ENCODE peak calls at places on chromosomes 2 and 18, in seven cellular contexts. N is left ventricle myocardium inferior; O is mesendoderm; Z is psoas muscle; L is body of pancreas; Q is IMR-90; K is CD4-positive, CD25-positive, alpha-beta regulatory T cell. B is an unnamed sample. For H3K4me1, the result is how much of the 10 kb centered on the place peaks cover.

GRCh38 chr2:666441-666840 is 10.8 kb downstream of the TMEM18 start:
- DNase-seq in Q (no peak), K (no peak), N (no peak), O (no peak), L (no peak), Z (no peak), B (no peak)

GRCh38 chr2:177313162-177313781 is 48.7 kb upstream of the NFE2L2 start:
- DNase-seq in Z (no peak), N (no peak), Q (no peak), K (no peak), L (no peak), O (no peak), B (no peak)

GRCh38 chr18:63965716-63966330 is 4.1 kb upstream of the SERPINB8 start:
- DNase-seq in L (no peak), Z (no peak), O (no peak), K (no peak), Q (no peak), N (no peak), B (no peak)

GRCh38 chr2:11435036-11435435 is 30.9 kb downstream of the E2F6 start:
- DNase-seq in Q (no peak), Z (no peak), N (no peak), O (no peak), L (no peak), K (no peak), B (no peak)

GRCh38 chr2:62014102-62014501 is 108.6 kb downstream of the COMMD1 start:
- DNase-seq in L (peak), N (peak), Z (peak), K (no peak), O (peak), Q (peak), B (peak)

GRCh38 chr18:71194438-71194837 is 905.6 kb downstream of the SOCS6 start:
- DNase-seq in K (no peak), Q (no peak), Z (no peak), L (no peak), N (no peak), O (no peak), B (no peak)

GRCh38 chr2:117936871-117937428 is 76.9 kb downstream of the CCDC93 start:
- DNase-seq in Z (no peak), Q (no peak), O (peak), K (no peak), N (peak), L (no peak), B (no peak)

GRCh38 chr2:28419003-28419704 is 26.5 kb downstream of the FOSL2 start:
- DNase-seq in O (peak), K (no peak), L (no peak), Z (no peak), Q (no peak), N (no peak), B (no peak)

GRCh38 chr2:179524940-179525339 is 260.3 kb upstream of the SESTD1 start:
- DNase-seq in N (no peak), Q (peak), L (no peak), K (no peak), Z (no peak), O (peak), B (no peak)

GRCh38 chr2:222485367-222486211 is 61.2 kb downstream of the SGPP2 start:
- DNase-seq in O (no peak), K (no peak), L (no peak), Z (no peak), Q (no peak), N (peak), B (no peak)

GRCh38 chr2:23705771-23706612 is 220.9 kb downstream of the ATAD2B start:
- DNase-seq in K (no peak), Q (no peak), L (no peak), O (no peak), Z (no peak), N (no peak), B (no peak)

GRCh38 chr2:188721231-188721630 is 252.9 kb upstream of the COL3A1 start:
- DNase-seq in Z (no peak), N (no peak), O (peak), K (no peak), Q (peak), L (no peak), B (no peak)

GRCh38 chr18:45066868-45067267 is 386.2 kb downstream of the SETBP1 start:
- DNase-seq in Q (no peak), Z (no peak), K (no peak), N (peak), O (no peak), L (no peak), B (peak)

GRCh38 chr18:51070545-51070944 is 40.5 kb downstream of the SMAD4 start:
- DNase-seq in Z (no peak), L (no peak), O (peak), N (no peak), Q (peak), K (no peak), B (no peak)

GRCh38 chr2:53450885-53451284 is 316.7 kb upstream of the CHAC2 start:
- DNase-seq in O (no peak), K (no peak), L (peak), Z (no peak), Q (no peak), N (no peak), B (no peak)

GRCh38 chr2:27379840-27380625 is 501 bp downstream of the ZNF513 start:
- DNase-seq in Q (peak), L (no peak), N (peak), K (peak), O (peak), Z (peak), B (peak)

GRCh38 chr2:23399674-23400261 is 14.8 kb downstream of the KLHL29 start:
- DNase-seq in O (no peak), Z (no peak), K (no peak), Q (no peak), N (no peak), L (no peak), B (no peak)

GRCh38 chr2:27273123-27273522 is 2.1 kb upstream of the DNAJC5G start:
- DNase-seq in K (no peak), N (no peak), O (no peak), L (no peak), Z (no peak), Q (no peak), B (no peak)

GRCh38 chr2:163246111-163246510 is 407.5 kb upstream of the KCNH7 start:
- DNase-seq in Z (no peak), L (no peak), Q (no peak), O (peak), K (no peak), N (no peak), B (no peak)

GRCh38 chr18:50009772-50010171 is 185.2 kb downstream of the MYO5B start:
- DNase-seq in O (peak), K (peak), Z (no peak), Q (peak), N (no peak), L (peak), B (peak)

GRCh38 chr2:25664531-25665307 is 8.7 kb downstream of the DTNB start:
- DNase-seq in Z (peak), N (peak), Q (peak), O (peak), K (no peak), L (peak), B (no peak)

GRCh38 chr2:149184994-149185393 is 145.4 kb upstream of the LYPD6 start:
- DNase-seq in Z (no peak), N (no peak), O (no peak), Q (no peak), L (peak), K (no peak), B (no peak)

GRCh38 chr2:69154031-69154430 is 141.1 kb downstream of the ANTXR1 start:
- DNase-seq in Z (no peak), L (no peak), Q (peak), K (no peak), O (no peak), N (no peak), B (no peak)

GRCh38 chr2:10534514-10535250 is 86.6 kb upstream of the ODC1 start:
- DNase-seq in Q (peak), N (no peak), Z (no peak), L (no peak), O (peak), K (no peak), B (no peak)

GRCh38 chr2:106584304-106584954 is 97.3 kb downstream of the CD8B2 start:
- DNase-seq in K (no peak), Q (no peak), O (no peak), Z (no peak), L (no peak), N (no peak), B (no peak)

GRCh38 chr2:159139216-159139933 is 147.1 kb downstream of the WDSUB1 start:
- DNase-seq in Z (no peak), O (no peak), N (no peak), K (no peak), Q (no peak), L (no peak), B (no peak)

GRCh38 chr2:220227272-220227920 is 600.0 kb downstream of the SLC4A3 start:
- DNase-seq in K (no peak), Q (peak), Z (no peak), L (no peak), N (no peak), O (no peak), B (no peak)

GRCh38 chr2:219765236-219765635 is 137.8 kb downstream of the SLC4A3 start:
- DNase-seq in N (no peak), Z (no peak), Q (no peak), L (no peak), K (no peak), O (no peak), B (no peak)

GRCh38 chr2:191202209-191202721 is 42.9 kb upstream of the MYO1B start:
- DNase-seq in Z (no peak), L (no peak), O (no peak), N (no peak), K (no peak), Q (peak), B (no peak)

GRCh38 chr2:162712598-162712997 is 126.0 kb downstream of the KCNH7 start:
- DNase-seq in L (no peak), O (no peak), Q (no peak), Z (no peak), N (no peak), K (no peak), B (no peak)

GRCh38 chr2:172082944-172083718 is 2.2 kb upstream of the DLX1 start:
- DNase-seq in L (no peak), O (peak), Q (no peak), K (no peak), Z (no peak), N (no peak), B (no peak)

GRCh38 chr2:166070231-166070630 is 57.6 kb downstream of the SCN1A start:
- DNase-seq in L (no peak), Z (no peak), K (no peak), N (no peak), Q (no peak), O (no peak), B (no peak)

GRCh38 chr18:48575658-48576453 is 37.0 kb downstream of the CTIF start:
- DNase-seq in O (no peak), K (no peak), Q (no peak), N (no peak), Z (no peak), L (no peak), B (peak)

DNA sequence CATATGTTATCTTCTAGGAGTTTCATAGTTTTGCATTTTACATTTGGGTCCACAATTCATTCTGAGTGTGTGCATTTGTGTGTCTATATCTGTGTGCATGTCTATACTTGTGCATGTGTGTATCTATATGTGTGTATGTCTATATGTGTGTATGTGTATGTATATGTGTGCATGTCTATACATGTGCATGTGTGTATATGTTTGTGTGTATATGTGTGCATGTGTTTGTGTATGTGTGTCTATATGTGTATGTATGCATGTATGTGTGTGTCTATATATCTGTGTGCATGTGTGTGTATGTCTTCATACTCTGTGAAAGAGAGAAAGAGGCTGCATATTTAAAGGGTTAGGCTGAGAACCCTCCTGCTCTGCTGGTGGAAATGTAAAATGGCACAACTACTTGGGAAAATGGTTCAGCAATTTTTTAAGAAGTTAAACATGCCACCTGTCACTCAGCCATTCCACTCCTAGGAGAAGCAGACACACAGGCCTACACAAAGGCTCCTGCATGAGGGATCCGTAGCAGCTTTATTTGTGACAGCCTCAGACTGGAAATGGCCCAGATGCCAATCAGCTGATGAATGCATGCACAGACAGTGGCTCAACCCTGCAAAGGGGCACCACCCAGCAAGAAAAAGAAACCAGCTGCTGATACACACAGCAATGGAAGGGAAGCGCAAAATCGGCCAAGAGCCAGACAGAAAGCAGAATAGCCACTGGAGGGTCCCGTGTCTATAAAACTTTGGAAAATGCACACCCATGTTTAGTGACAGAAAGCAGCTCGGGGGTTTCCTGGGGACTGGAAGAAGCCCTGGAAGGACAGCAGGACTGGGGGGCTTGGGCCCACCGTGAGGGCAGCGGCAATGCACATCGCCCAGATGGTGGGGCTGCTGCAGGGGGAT is 146.8 kb downstream of the SEPTIN10 start:
- DNase-seq in O (no peak), L (no peak), N (no peak), Z (no peak), Q (peak), K (no peak), B (no peak)
- H3K4me1 ChIP-seq in O (under half), L (under half), N (under half), Z (under half), Q (under half), K (under half), B (under half)

DNA sequence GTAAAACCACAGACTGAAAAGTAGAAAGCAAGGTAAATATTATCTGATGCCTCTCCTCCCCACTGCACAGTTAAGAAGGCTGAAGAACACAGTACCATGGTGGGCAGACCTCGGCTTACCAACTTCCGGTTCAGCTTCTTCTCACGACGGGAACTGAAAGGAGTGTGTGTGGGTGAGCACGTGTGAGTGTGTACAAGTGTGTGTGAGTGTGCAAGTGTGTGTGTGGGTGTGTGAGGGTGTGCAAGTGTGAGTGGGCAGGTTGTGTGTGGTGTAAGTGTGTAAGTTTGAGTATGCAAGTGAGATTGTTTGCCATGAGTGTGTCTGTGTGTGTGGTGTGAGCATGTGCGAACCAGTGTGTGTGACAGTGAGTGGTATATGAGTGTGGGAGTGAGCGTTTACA is 103.5 kb downstream of the ADD2 start:
- DNase-seq in O (no peak), Z (no peak), L (no peak), N (no peak), Q (no peak), K (no peak), B (no peak)
- H3K27ac ChIP-seq in O (no peak), Z (no peak), L (no peak), N (no peak), Q (no peak), K (no peak), B (no peak)

GRCh38 chr18:77054288-77054605 is 78.3 kb downstream of the MBP start:
- DNase-seq in K (no peak), L (no peak), Q (no peak), N (no peak), O (no peak), Z (no peak), B (no peak)

GRCh38 chr18:77057043-77057442 is 75.5 kb downstream of the MBP start:
- DNase-seq in L (no peak), Q (no peak), Z (peak), N (peak), O (no peak), K (no peak), B (peak)

GRCh38 chr18:77054606-77055428 is 77.8 kb downstream of the MBP start:
- DNase-seq in K (peak), Q (peak), Z (peak), N (peak), O (peak), L (peak), B (peak)

GRCh38 chr18:77056399-77057015 is 76.1 kb downstream of the MBP start:
- DNase-seq in O (peak), Q (no peak), L (no peak), N (no peak), Z (no peak), K (no peak), B (no peak)

DNA sequence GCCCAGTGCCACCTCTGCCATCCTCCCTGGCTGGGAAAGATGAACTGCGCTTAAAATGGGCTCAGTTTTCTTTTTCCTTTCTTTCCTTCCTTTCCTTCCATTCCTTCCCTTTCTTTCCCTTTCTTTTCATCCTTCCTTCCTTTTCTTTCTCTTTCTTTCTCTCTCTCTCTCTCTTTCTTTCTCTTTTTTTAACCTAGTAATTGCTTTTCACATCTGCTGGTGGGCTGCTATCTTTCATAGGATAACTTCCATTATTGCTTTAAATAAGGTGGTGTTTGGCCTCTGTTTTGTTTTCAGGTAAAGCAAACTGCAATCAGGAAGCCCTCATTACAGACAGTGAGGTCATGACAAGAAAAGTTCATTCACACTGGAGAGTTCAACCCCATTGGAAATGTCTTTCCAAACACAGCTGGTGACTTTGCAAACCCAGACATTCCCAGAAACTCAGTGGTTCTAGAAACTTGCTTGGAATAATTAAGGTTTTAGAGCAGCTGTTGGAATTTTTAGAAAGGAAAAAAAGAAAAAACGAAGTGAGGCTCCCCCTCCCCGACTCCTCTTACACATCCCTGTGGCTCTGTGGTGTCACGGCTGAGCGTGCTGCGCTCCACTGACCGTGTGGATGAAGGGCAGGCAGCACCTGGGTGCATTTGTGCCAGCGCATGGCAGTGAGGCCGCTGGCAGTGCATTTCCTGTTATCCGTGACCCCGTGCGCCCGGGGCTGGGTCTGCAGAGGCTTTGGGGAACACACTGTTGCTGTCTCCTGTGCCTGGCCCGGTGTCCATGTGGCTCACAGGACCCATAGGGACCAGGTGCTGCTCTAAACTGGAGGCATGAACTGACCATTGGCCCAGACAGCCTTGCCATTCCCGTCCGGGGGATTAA is 76.9 kb downstream of the MBP start:
- DNase-seq in O (no peak), K (no peak), Z (no peak), N (no peak), L (no peak), Q (peak), B (peak)
- H3K4me1 ChIP-seq in O (under half), K (half or more), Z (half or more), N (half or more), L (under half), Q (under half), B (half or more)

GRCh38 chr2:32788106-32788505 is 158.6 kb upstream of the LTBP1 start:
- DNase-seq in O (no peak), Z (no peak), N (no peak), L (no peak), Q (no peak), K (no peak), B (no peak)

GRCh38 chr2:32792416-32792815 is 154.3 kb upstream of the LTBP1 start:
- DNase-seq in Q (no peak), K (no peak), N (peak), O (peak), L (no peak), Z (no peak), B (peak)

GRCh38 chr2:32783468-32783867 is 155.6 kb downstream of the TTC27 start:
- DNase-seq in O (no peak), N (no peak), L (no peak), Q (no peak), K (no peak), Z (no peak), B (no peak)

GRCh38 chr2:32783933-32784332 is 156.1 kb downstream of the TTC27 start:
- DNase-seq in Q (no peak), N (no peak), K (no peak), L (no peak), O (no peak), Z (no peak), B (no peak)

DNA sequence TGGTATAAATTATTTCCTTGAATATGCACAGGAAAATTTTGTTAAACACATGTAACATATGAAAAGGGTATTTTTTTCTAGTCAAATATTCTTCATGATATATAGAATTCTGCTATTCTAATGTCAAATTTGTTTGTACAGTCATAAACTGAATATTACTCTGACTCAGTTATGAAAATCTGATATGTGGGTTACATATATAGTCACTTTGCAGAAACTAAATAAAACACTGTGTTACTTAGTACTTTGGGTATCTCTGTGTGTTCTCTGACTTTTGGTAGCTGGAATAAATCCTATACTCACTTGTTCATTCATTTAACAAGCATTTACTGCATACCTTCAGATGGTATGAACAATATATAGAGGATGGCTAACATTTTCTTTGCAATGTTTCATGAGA is 159.4 kb downstream of the TTC27 start:
- DNase-seq in Z (no peak), O (no peak), K (no peak), N (no peak), L (no peak), Q (no peak), B (no peak)
- H3K27ac ChIP-seq in Z (no peak), O (no peak), K (no peak), N (no peak), L (no peak), Q (no peak), B (no peak)

DNA sequence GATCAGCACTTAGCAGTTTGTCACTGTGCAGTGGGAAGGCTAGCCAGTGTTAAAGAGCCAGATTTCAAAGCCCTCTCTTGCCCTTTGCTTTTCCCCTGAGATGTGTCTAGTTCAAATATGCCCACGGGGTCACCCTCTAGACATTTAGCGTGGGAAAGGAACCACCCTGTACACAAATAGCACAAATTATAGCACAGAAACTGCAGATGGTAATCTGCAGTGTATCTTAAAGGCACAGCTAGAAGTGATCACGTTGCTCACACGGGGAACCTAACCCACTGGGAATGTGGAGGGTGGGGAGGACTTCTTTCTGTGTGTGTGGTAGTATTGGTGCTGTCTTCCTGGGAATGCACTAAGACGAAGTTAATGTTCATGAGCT is 131.5 kb downstream of the MAP4K4 start:
- DNase-seq in N (no peak), Z (no peak), Q (no peak), O (no peak), L (no peak), K (no peak), B (no peak)
- H3K4me1 ChIP-seq in N (half or more), Z (under half), Q (under half), O (under half), L (under half), K (half or more), B (half or more)

GRCh38 chr2:12727641-12728040 is 10.9 kb downstream of the TRIB2 start:
- DNase-seq in L (no peak), N (no peak), O (no peak), Q (no peak), Z (no peak), K (no peak), B (no peak)
- H3K27ac ChIP-seq in L (no peak), N (peak), O (no peak), Q (no peak), Z (peak), K (peak), B (no peak)

B was measured in heart left ventricle.